ENCODE peak calls at places on chromosomes 4 and X, in eight cellular contexts. N, L, I, G, T, J, C and P are unnamed samples.

GRCh38 chrX:71106427-71106826 is at the start of gene CXorf65:
- DNase-seq in I (peak; percentile 22), T (no peak), L (no peak), G (no peak), J (no peak), C (no peak), N (no peak), P (no peak)

GRCh38 chrX:147072747-147073146 is 258.2 kb upstream of the CXorf51A start:
- DNase-seq in T (no peak), J (no peak), L (no peak), G (no peak), C (no peak), N (no peak), I (no peak), P (no peak)

GRCh38 chr4:124177647-124178425 is 534.7 kb downstream of the ANKRD50 start:
- DNase-seq in C (peak; percentile 72), L (no peak), I (no peak), G (no peak), N (no peak), T (no peak), J (peak; percentile 91), P (no peak)

GRCh38 chrX:153828723-153829548 is 1.4 kb downstream of the PDZD4 start:
- DNase-seq in L (no peak), C (peak; percentile 15), J (no peak), N (no peak), T (no peak), I (peak; percentile 64), G (no peak), P (no peak)

GRCh38 chr4:68361146-68361589 is 11.3 kb upstream of the YTHDC1 start:
- DNase-seq in I (no peak), T (no peak), N (no peak), L (no peak), J (peak; percentile 62), G (peak; percentile 66), C (peak; percentile 47), P (no peak)

GRCh38 chr4:75180790-75181776 is 248.2 kb downstream of the PARM1 start:
- DNase-seq in L (no peak), C (peak; percentile 2), N (no peak), G (peak; percentile 72), J (no peak), I (peak; percentile 51), T (no peak), P (peak; percentile 95)

GRCh38 chrX:47413179-47413594 is 42.8 kb downstream of the ZNF157 start:
- DNase-seq in G (no peak), C (no peak), N (no peak), L (no peak), J (no peak), I (no peak), T (no peak), P (no peak)

GRCh38 chr4:186622788-186623464 is 67.6 kb upstream of the MTNR1A start:
- DNase-seq in C (peak; percentile 71), I (no peak), L (no peak), G (peak; percentile 67), T (no peak), J (peak; percentile 85), N (no peak), P (no peak)

GRCh38 chrX:24371391-24371972 is 11.0 kb downstream of the SUPT20HL1 start:
- DNase-seq in J (peak; percentile 44), I (no peak), C (peak; percentile 73), G (peak; percentile 42), N (peak; percentile 58), T (no peak), L (peak; percentile 35), P (peak; percentile 52)

GRCh38 chr4:165737309-165737972 is 135.6 kb upstream of the TLL1 start:
- DNase-seq in L (no peak), T (no peak), C (no peak), G (no peak), J (no peak), I (no peak), N (no peak), P (no peak)

GRCh38 chr4:34202154-34202553 is 2042.2 kb downstream of the ARAP2 start:
- DNase-seq in T (no peak), N (no peak), C (no peak), G (no peak), I (no peak), L (no peak), J (no peak), P (no peak)

GRCh38 chr4:34198966-34199365 is 2045.3 kb downstream of the ARAP2 start:
- DNase-seq in C (no peak), J (no peak), N (no peak), L (no peak), T (no peak), I (no peak), G (no peak), P (no peak)

GRCh38 chr4:34194585-34194984 is 2049.7 kb downstream of the ARAP2 start:
- DNase-seq in L (no peak), I (no peak), N (no peak), J (no peak), G (no peak), C (no peak), T (no peak), P (no peak)

GRCh38 chr4:34196375-34196774 is 2047.9 kb downstream of the ARAP2 start:
- DNase-seq in I (no peak), L (no peak), C (peak; percentile 39), N (no peak), T (no peak), G (no peak), J (no peak), P (no peak)

GRCh38 chr4:34200535-34200934 is 2043.8 kb downstream of the ARAP2 start:
- DNase-seq in T (no peak), N (no peak), L (no peak), J (no peak), I (no peak), C (no peak), G (no peak), P (no peak)
- H3K4me3 ChIP-seq in T (no peak overlapping the region), N (no peak overlapping the region), L (no peak overlapping the region), J (no peak overlapping the region), I (no peak overlapping the region), C (no peak overlapping the region), G (no peak overlapping the region), P (no peak overlapping the region)

GRCh38 chr4:168549145-168549544 is 52.3 kb downstream of the PALLD start:
- DNase-seq in C (no peak), I (no peak), J (no peak), G (no peak), L (no peak), N (no peak), T (no peak), P (no peak)
- H3K4me1 ChIP-seq in C (peaks cover 4% of the 10 kb centered on the region), I (no peaks in the 10 kb centered on the region), J (peaks cover 15% of the 10 kb centered on the region), G (peaks cover 42% of the 10 kb centered on the region), L (no peaks in the 10 kb centered on the region), N (no peaks in the 10 kb centered on the region), T (no peaks in the 10 kb centered on the region), P (no peaks in the 10 kb centered on the region)

GRCh38 chrX:64850371-64851082 is 125.7 kb downstream of the ZC4H2 start:
- DNase-seq in J (no peak), G (no peak), I (peak; percentile 62), L (no peak), N (no peak), C (no peak), T (no peak), P (peak; percentile 74)
- H3K9me3 ChIP-seq in J (no peaks in the 10 kb centered on the region), G (no peaks in the 10 kb centered on the region), I (peaks cover 95% of the 10 kb centered on the region), L (peaks cover 16% of the 10 kb centered on the region), N (no peaks in the 10 kb centered on the region), C (no peaks in the 10 kb centered on the region), T (no peaks in the 10 kb centered on the region), P (no peaks in the 10 kb centered on the region)

GRCh38 chr4:1201851-1202525 is 29.6 kb upstream of the SPON2 start:
- DNase-seq in T (peak; percentile 68), G (no peak), C (peak; percentile 95), L (peak; percentile 65), J (peak; percentile 73), I (peak; percentile 92), N (peak; percentile 22), P (no peak)
- H3K4me3 ChIP-seq in T (peak overlapping the region; percentile 38), G (no peak overlapping the region), C (no peak overlapping the region), L (peak overlapping the region; percentile 77), J (no peak overlapping the region), I (peak overlapping the region; percentile 37), N (no peak overlapping the region), P (no peak overlapping the region)

GRCh38 chr4:173370130-173370476 is 651 bp upstream of the SAP30 start:
- DNase-seq in N (peak; percentile 56), J (no peak), C (no peak), I (peak; percentile 91), L (peak; percentile 61), G (no peak), T (peak; percentile 73), P (no peak)
- H3K4me1 ChIP-seq in N (no peaks in the 10 kb centered on the region), J (peaks cover 2% of the 10 kb centered on the region), C (no peaks in the 10 kb centered on the region), I (peaks cover 32% of the 10 kb centered on the region), L (peaks cover 42% of the 10 kb centered on the region), G (peaks cover 13% of the 10 kb centered on the region), T (peaks cover 25% of the 10 kb centered on the region), P (no peaks in the 10 kb centered on the region)

GRCh38 chr4:107083-107443 is 17.2 kb upstream of the ZNF718 start:
- DNase-seq in G (no peak), I (no peak), J (no peak), T (no peak), L (no peak), N (no peak), C (no peak), P (no peak)
- H3K9me3 ChIP-seq in G (no peaks in the 10 kb centered on the region), I (peaks cover 96% of the 10 kb centered on the region), J (peaks cover 2% of the 10 kb centered on the region), T (peaks cover 39% of the 10 kb centered on the region), L (peaks cover 29% of the 10 kb centered on the region), N (no peaks in the 10 kb centered on the region), C (no peaks in the 10 kb centered on the region), P (no peaks in the 10 kb centered on the region)